ENCODE peak calls at places on chromosomes 11 and 22, in six cellular contexts. R is CD4-positive, alpha-beta T cell; D is AG10803; N is cardiac fibroblast; M is AG04450; Z is NB4. I is an unnamed sample.

GRCh38 chr11:38582151-38582550 is 1984.1 kb upstream of the RAG2 start:
- DNase-seq in M (no peak), N (no peak), R (no peak), Z (no peak), D (no peak), I (no peak)

GRCh38 chr11:82080160-82080559 is 653.5 kb downstream of the FAM181B start:
- DNase-seq in M (no peak), R (no peak), Z (no peak), D (peak), N (no peak), I (no peak)

GRCh38 chr22:41092847-41093371 is 517 bp downstream of the EP300 start:
- DNase-seq in Z (peak), M (no peak), D (peak), R (no peak), N (peak), I (peak)

GRCh38 chr11:6397636-6398035 is 7.4 kb downstream of the SMPD1 start:
- DNase-seq in Z (no peak), D (peak), N (peak), R (no peak), M (no peak), I (no peak)

GRCh38 chr22:31833930-31834329 is 80.1 kb downstream of the DEPDC5 start:
- DNase-seq in N (no peak), R (no peak), Z (no peak), D (no peak), M (no peak), I (no peak)

GRCh38 chr22:20822240-20822639 is 36.4 kb downstream of the PI4KA start:
- DNase-seq in R (no peak), Z (no peak), D (no peak), N (no peak), M (no peak), I (no peak)

GRCh38 chr11:16812274-16812673 is 73.8 kb downstream of the C11orf58 start:
- DNase-seq in Z (no peak), D (no peak), M (no peak), N (no peak), R (no peak), I (no peak)

GRCh38 chr22:49358041-49358440 is 469.6 kb downstream of the BRD1 start:
- DNase-seq in M (no peak), N (no peak), R (no peak), D (no peak), Z (no peak), I (no peak)

GRCh38 chr11:62400760-62401159 is 18.1 kb upstream of the SCGB1A1 start:
- DNase-seq in M (peak), N (peak), D (peak), R (no peak), Z (no peak), I (no peak)

GRCh38 chr11:79160786-79161403 is 279.9 kb downstream of the TENM4 start:
- DNase-seq in R (no peak), N (peak), M (no peak), Z (peak), D (peak), I (no peak)

GRCh38 chr11:57460017-57460755 is at the start of gene RTN4RL2:
- DNase-seq in D (peak), R (no peak), N (peak), Z (peak), M (no peak), I (peak)

GRCh38 chr22:50112151-50113118 is 22.6 kb downstream of the MOV10L1 start:
- DNase-seq in D (peak), R (no peak), M (peak), Z (peak), N (peak), I (peak)

GRCh38 chr22:39705386-39705785 is 134.8 kb downstream of the CACNA1I start:
- DNase-seq in Z (no peak), R (no peak), M (no peak), N (no peak), D (no peak), I (no peak)

GRCh38 chr22:46763051-46763705 is 728 bp downstream of the TBC1D22A start:
- DNase-seq in N (peak), D (no peak), Z (peak), R (peak), M (no peak), I (peak)

GRCh38 chr22:44802956-44803355 is 50.6 kb downstream of the ARHGAP8 start:
- DNase-seq in D (no peak), R (no peak), Z (no peak), M (no peak), N (no peak), I (no peak)
- TF ChIP-seq CTCF in D (no peak), R (no peak), Z (no peak), M (no peak), N (no peak), I (no peak)

DNA sequence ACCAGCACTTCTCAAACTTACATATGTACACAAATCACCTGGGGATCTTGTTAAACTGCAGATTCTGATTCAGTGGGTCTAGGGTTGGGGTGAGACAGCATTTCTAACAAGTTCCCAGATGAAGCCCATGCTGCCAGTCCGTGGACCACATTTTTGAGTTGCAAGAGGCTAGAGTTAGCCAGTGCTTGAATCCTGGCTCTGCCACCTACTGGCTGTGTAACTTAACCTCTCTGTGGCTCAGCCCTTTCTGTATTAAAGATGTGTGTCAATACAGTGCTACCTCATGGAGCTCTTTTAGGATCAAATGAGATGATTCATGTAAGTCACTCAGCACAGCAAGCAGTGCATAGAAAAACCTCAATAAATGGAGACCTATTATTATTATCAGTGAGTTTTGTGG is 90.2 kb upstream of the ISX start:
- DNase-seq in M (no peak), D (peak), R (no peak), N (no peak), Z (peak), I (no peak)
- TF ChIP-seq CTCF in M (no peak), D (peak), R (no peak), N (no peak), Z (peak), I (no peak)

DNA sequence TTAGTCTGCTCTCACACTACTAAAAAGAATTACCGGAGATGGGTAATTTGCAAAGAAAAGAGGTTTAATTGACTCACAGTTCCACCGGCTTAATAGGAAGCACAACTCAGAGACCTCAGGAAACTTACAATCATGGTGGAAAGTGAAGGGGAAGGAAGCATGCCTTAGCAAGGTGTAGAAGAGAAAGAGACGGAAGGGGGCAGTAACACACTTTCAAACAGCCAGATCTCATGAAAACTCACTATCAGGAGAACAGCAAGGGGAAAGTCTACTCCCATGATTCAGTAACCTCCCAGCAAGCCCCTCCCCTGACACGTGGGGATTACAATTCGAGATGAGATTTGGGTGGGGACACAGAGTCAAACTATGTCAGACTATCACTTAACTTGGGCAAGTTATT is 236.6 kb upstream of the ANO3 start:
- DNase-seq in R (no peak), Z (no peak), N (no peak), D (no peak), M (no peak), I (no peak)
- TF ChIP-seq CTCF in R (no peak), Z (no peak), N (no peak), D (no peak), M (no peak), I (no peak)

GRCh38 chr11:66976048-66976467 is 954 bp downstream of the C11orf86 start:
- DNase-seq in N (peak), D (no peak), M (no peak), R (no peak), Z (peak), I (peak)

GRCh38 chr11:66975403-66976047 is 421 bp downstream of the C11orf86 start:
- DNase-seq in M (no peak), N (no peak), D (no peak), R (no peak), Z (no peak), I (no peak)

GRCh38 chr11:66971483-66971882 is 3.6 kb upstream of the C11orf86 start:
- DNase-seq in Z (no peak), D (no peak), R (no peak), M (no peak), N (peak), I (no peak)

GRCh38 chr11:66974724-66975402 is at the start of gene C11orf86:
- DNase-seq in Z (no peak), R (no peak), N (no peak), M (no peak), D (no peak), I (no peak)

DNA sequence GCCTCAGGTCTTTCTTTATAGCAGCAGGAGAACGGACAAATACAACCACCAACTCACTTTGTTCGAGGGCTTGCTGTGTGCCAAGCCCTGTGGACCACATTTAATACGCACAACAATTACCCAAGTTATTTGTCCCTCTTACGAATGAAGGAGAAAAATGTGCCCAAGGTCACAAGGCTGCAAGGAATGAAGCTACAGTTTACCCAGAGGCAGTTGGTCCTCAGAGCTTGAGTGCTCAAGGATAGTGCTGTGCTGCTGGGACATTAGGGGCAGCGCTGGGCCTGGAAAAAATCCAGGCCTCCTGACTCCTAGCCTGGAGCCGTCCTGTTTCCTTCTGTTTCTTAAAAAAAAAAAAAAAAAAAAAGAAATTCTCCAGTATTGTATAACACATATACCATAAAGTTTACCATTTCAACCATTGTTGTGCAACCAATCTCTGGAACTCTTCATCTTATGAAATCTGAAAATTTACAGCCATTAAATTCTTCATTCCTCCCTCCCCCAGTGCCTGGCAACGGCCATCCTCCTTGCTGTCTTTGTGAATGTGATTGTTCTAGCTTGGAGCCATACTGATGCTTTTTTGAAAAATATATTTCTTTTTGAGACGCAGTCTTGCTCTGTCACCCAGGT is 1.0 kb upstream of the C11orf86 start:
- DNase-seq in M (no peak), D (peak), Z (peak), R (no peak), N (peak), I (no peak)
- TF ChIP-seq CTCF in M (no peak), D (no peak), Z (no peak), R (no peak), N (no peak), I (no peak)

DNA sequence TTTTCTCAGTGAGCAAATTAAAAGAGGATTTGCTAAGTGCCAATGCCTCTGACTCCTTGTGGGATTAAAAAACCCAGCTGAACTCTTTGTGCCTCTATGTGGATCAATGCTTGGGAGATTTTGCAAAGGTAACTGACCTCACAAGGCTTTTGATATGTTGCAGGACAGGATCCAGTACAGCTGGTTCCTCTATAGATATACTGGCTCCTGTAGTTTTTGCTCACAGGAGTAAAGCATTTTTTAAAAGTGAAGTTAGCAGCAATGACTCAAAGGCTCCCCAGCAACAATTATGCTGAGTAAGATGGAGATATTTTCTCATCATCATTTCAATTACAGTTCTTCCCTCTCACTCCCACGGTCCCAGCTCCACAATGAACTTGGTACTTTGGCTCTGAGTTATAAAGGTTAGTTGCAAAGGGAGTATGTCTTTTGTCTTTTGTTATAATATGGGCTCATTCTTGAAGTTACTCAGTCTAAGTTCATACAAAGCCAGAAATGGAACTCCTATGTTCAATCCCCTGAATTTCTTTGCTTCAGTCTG is 471.5 kb downstream of the LRRC4C start:
- DNase-seq in Z (no peak), N (no peak), R (no peak), M (no peak), D (no peak), I (no peak)
- TF ChIP-seq CTCF in Z (no peak), N (no peak), R (no peak), M (no peak), D (no peak), I (no peak)

DNA sequence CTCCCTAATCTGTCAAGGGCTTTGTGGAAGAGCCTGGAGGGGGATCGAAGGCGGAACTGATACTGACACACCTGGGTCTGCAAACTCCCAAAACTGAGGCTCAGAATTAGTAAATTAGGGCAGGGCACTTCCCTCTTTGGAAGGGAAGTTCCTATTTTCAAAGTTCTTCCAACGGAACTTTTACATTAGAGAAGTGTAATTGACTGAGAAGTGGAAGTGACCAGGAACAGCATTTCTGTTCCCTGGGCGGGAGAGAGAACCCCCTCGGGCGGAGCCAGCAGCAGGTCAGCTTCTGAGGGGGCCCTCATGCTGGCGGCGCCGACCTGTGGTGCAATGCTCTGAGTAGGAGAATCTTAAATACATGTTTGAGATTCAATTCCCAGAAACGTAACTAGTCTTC is 1.1 kb upstream of the CBL start:
- DNase-seq in R (no peak), Z (peak), M (no peak), D (no peak), N (no peak), I (peak)
- TF ChIP-seq CTCF in R (no peak), Z (no peak), M (no peak), D (no peak), N (no peak), I (no peak)

GRCh38 chr22:29310863-29311339 is 4.5 kb downstream of the GAS2L1 start:
- DNase-seq in M (peak), D (peak), N (peak), Z (peak), R (no peak), I (peak)

GRCh38 chr22:29308148-29308790 is 1.8 kb downstream of the GAS2L1 start:
- DNase-seq in M (no peak), R (no peak), Z (no peak), N (no peak), D (no peak), I (no peak)

GRCh38 chr22:29308791-29309262 is 2.4 kb downstream of the GAS2L1 start:
- DNase-seq in N (peak), M (no peak), R (no peak), Z (peak), D (peak), I (peak)

GRCh38 chr22:29310065-29310862 is 3.8 kb downstream of the GAS2L1 start:
- DNase-seq in Z (no peak), M (no peak), D (no peak), R (no peak), N (no peak), I (peak)

GRCh38 chr22:29309332-29310064 is 3.0 kb downstream of the GAS2L1 start:
- DNase-seq in R (no peak), Z (peak), N (no peak), M (no peak), D (no peak), I (peak)
- TF ChIP-seq CTCF in R (no peak), Z (no peak), N (no peak), M (no peak), D (no peak), I (no peak)

GRCh38 chr11:119982517-119983239 is 155.2 kb downstream of the TRIM29 start:
- DNase-seq in Z (no peak), M (no peak), N (peak), D (no peak), R (no peak), I (no peak)

GRCh38 chr11:119980431-119980830 is 157.5 kb downstream of the TRIM29 start:
- DNase-seq in M (no peak), N (no peak), R (no peak), D (no peak), Z (no peak), I (no peak)

GRCh38 chr11:119985551-119985950 is 152.4 kb downstream of the TRIM29 start:
- DNase-seq in N (no peak), D (no peak), M (no peak), Z (no peak), R (no peak), I (no peak)

GRCh38 chr11:119983240-119983732 is 154.6 kb downstream of the TRIM29 start:
- DNase-seq in D (no peak), R (no peak), Z (no peak), M (no peak), N (no peak), I (no peak)

DNA sequence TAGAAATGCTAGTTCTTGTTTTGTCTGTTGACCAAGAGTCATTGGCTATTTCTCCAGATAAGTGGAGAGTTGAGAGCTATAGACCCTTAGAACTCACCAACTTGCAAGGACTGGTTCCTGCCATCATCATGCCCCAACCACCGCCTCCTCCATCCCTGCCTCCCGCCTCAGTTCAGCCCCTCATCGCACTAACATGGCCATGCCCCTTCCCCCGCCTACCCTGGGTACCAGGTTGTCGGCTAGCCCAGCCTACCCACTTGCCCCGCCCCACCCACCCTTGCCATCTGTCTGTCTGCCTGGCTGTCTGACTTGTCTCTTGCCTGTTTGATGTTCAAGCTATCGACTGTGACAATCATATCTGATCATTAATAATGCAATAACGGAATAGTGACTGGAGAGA is 154.1 kb downstream of the TRIM29 start:
- DNase-seq in Z (no peak), R (no peak), M (no peak), N (no peak), D (no peak), I (no peak)
- TF ChIP-seq CTCF in Z (no peak), R (no peak), M (no peak), N (no peak), D (no peak), I (no peak)

DNA sequence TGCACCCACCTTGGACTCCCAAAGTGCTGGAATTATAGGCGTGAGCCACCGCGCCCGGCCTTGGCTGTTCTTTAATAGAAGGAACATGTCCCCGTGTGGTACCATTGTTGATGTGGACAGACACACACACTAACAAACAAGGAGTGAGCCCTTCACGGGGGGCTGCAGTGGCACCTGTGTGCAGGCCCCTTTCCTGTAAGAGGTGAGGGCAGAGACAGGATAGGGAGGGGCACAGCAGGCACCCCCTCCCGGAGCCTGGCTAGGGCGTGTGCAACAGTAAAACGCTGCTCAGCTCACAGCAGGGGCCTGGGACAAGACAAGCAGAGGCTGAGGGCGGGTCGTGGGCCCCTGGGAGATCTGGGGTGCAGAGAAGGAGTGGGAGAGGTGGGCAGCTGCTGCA is 37.8 kb downstream of the GRIK4 start:
- DNase-seq in M (no peak), Z (no peak), D (no peak), R (no peak), N (no peak), I (no peak)
- TF ChIP-seq CTCF in M (no peak), Z (no peak), D (no peak), R (no peak), N (no peak), I (no peak)

I was measured in GM13976.